ENCODE peak calls at places on chromosome 6, in ten cellular contexts. L is skeletal muscle cell, F is mesendoderm, Y is cardiac muscle cell, H is choroid plexus epithelial cell, P is bronchial epithelial cell, C is dorsolateral prefrontal cortex, N is heart left ventricle, R is Karpas-422, S is right cardiac atrium. I is an unnamed sample.

GRCh38 chr6:141167945-141168344 is 964.8 kb upstream of the GJE1 start:
- DNase-seq in C (no peak), H (no peak), P (no peak), N (no peak), S (no peak), L (no peak), F (no peak), Y (no peak), R (no peak), I (no peak)

GRCh38 chr6:4620284-4621228 is 155.6 kb upstream of the CDYL start:
- DNase-seq in H (no peak), L (no peak), C (no peak), P (no peak), S (no peak), F (no peak), Y (no peak), R (no peak), N (no peak), I (peak)

GRCh38 chr6:39758905-39759605 is 33.1 kb upstream of the DAAM2 start:
- DNase-seq in H (no peak), R (no peak), P (peak), S (no peak), F (no peak), L (no peak), N (no peak), C (no peak), Y (no peak), I (no peak)

GRCh38 chr6:161523367-161523766 is 249.5 kb upstream of the AGPAT4 start:
- DNase-seq in N (no peak), H (no peak), R (no peak), L (no peak), S (no peak), C (no peak), P (no peak), F (no peak), Y (no peak), I (no peak)

GRCh38 chr6:87154641-87155271 is 609 bp upstream of the ZNF292 start:
- DNase-seq in C (no peak), P (peak), R (peak), N (no peak), H (peak), Y (peak), L (peak), F (peak), S (no peak), I (no peak)

GRCh38 chr6:157221049-157221816 is 102.1 kb downstream of the TMEM242 start:
- DNase-seq in R (peak), C (peak), F (peak), N (peak), L (no peak), H (peak), S (peak), P (peak), Y (peak), I (peak)

GRCh38 chr6:157755032-157755751 is 67.9 kb upstream of the SNX9 start:
- DNase-seq in R (peak), Y (no peak), F (peak), L (no peak), C (no peak), H (peak), P (no peak), N (no peak), S (no peak), I (no peak)

GRCh38 chr6:3918474-3918873 is 69.3 kb downstream of the FAM50B start:
- DNase-seq in P (no peak), R (no peak), F (no peak), Y (no peak), L (no peak), C (no peak), N (no peak), S (no peak), H (no peak), I (no peak)

GRCh38 chr6:89369009-89369408 is 16.5 kb upstream of the UBE2J1 start:
- DNase-seq in Y (peak), N (peak), R (peak), H (peak), F (peak), P (peak), S (peak), L (no peak), C (no peak), I (peak)

GRCh38 chr6:150150821-150151646 is 8.2 kb downstream of the PPP1R14C start:
- DNase-seq in C (no peak), L (no peak), H (no peak), R (no peak), S (no peak), Y (no peak), N (no peak), P (no peak), F (no peak), I (no peak)

GRCh38 chr6:144346719-144347446 is 61.7 kb downstream of the UTRN start:
- DNase-seq in L (peak), S (no peak), Y (peak), C (no peak), H (peak), F (peak), R (no peak), N (no peak), P (peak), I (peak)

GRCh38 chr6:137800749-137801148 is 66.3 kb upstream of the TNFAIP3 start:
- DNase-seq in S (no peak), R (peak), F (no peak), C (no peak), L (no peak), N (no peak), P (no peak), H (no peak), Y (no peak), I (no peak)

GRCh38 chr6:3871511-3871910 is 22.3 kb downstream of the FAM50B start:
- DNase-seq in Y (no peak), R (no peak), P (no peak), C (no peak), H (no peak), F (no peak), S (no peak), N (no peak), L (no peak), I (no peak)

GRCh38 chr6:141158740-141159139 is 974.0 kb upstream of the GJE1 start:
- DNase-seq in Y (no peak), H (no peak), P (no peak), N (no peak), R (no peak), F (no peak), S (no peak), C (no peak), L (no peak), I (no peak)

GRCh38 chr6:46932526-46932925 is 10.8 kb upstream of the ADGRF5 start:
- DNase-seq in S (no peak), L (no peak), H (no peak), R (no peak), P (peak), N (no peak), F (no peak), C (no peak), Y (no peak), I (peak)

GRCh38 chr6:32941412-32941784 is 570 bp upstream of the HLA-DMB start:
- DNase-seq in H (no peak), N (no peak), L (no peak), F (no peak), C (no peak), P (no peak), R (peak), S (peak), Y (no peak), I (no peak)

GRCh38 chr6:32938494-32938893 is 2.3 kb downstream of the HLA-DMB start:
- DNase-seq in S (no peak), P (no peak), N (no peak), L (no peak), H (no peak), Y (no peak), R (peak), C (no peak), F (no peak), I (no peak)

GRCh38 chr6:32942555-32942954 is 1.7 kb upstream of the HLA-DMB start:
- DNase-seq in C (no peak), R (peak), S (no peak), L (no peak), H (no peak), N (no peak), F (no peak), P (no peak), Y (no peak), I (no peak)

GRCh38 chr6:32943864-32944263 is 3.0 kb upstream of the HLA-DMB start:
- DNase-seq in P (no peak), Y (no peak), H (no peak), F (no peak), S (no peak), N (no peak), C (no peak), R (peak), L (no peak), I (no peak)

GRCh38 chr6:32940656-32941411 is at the start of gene HLA-DMB:
- DNase-seq in H (peak), S (peak), N (peak), F (peak), L (no peak), P (peak), C (peak), R (peak), Y (peak), I (peak)
- H3K4me3 ChIP-seq in H (no peak), S (peak), N (peak), F (no peak), L (no peak), P (no peak), C (peak), R (peak), Y (peak), I (no peak)

GRCh38 chr6:22221630-22222029 is 75.2 kb downstream of the PRL start:
- DNase-seq in N (no peak), S (no peak), Y (no peak), H (no peak), F (peak), C (no peak), P (peak), R (no peak), L (no peak), I (peak)
- H3K4me3 ChIP-seq in N (no peak), S (no peak), Y (no peak), H (no peak), F (no peak), C (no peak), P (peak), R (no peak), L (no peak), I (peak)

GRCh38 chr6:62612526-62612925 is 326.5 kb upstream of the KHDRBS2 start:
- DNase-seq in Y (no peak), S (no peak), H (no peak), N (no peak), C (no peak), L (no peak), P (no peak), R (no peak), F (no peak), I (no peak)

GRCh38 chr6:62613920-62614319 is 327.9 kb upstream of the KHDRBS2 start:
- DNase-seq in S (no peak), L (no peak), P (no peak), N (no peak), Y (no peak), H (no peak), C (no peak), F (peak), R (no peak), I (no peak)

GRCh38 chr6:62615366-62616015 is 329.5 kb upstream of the KHDRBS2 start:
- DNase-seq in L (no peak), H (no peak), N (no peak), C (no peak), Y (no peak), S (no peak), R (no peak), P (no peak), F (no peak), I (no peak)

GRCh38 chr6:62614442-62614841 is 328.4 kb upstream of the KHDRBS2 start:
- DNase-seq in C (no peak), S (no peak), H (no peak), N (no peak), F (no peak), L (no peak), P (no peak), R (peak), Y (no peak), I (no peak)
- H3K4me3 ChIP-seq in C (no peak), S (no peak), H (no peak), N (no peak), F (no peak), L (no peak), P (no peak), R (no peak), Y (no peak), I (no peak)

DNA sequence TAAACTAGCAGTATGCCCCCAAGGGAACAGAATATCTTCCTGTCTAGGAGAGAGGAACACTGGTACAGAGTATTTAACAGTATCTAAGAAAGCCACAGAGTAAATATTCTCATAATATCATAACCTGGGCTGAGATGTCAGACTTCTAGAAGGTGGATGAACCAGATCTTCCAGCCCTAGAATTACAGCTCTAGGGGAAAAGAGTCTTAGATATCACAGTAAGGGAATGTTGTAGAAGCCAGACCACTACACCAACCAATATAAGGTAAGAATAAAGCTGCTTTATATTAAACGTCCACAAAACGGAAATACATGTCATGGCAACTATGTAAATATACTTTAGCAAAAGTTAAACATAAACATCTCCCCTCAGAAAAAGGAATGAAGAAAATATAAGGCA is 12.4 kb downstream of the SERINC1 start:
- DNase-seq in S (no peak), N (no peak), H (peak), P (peak), Y (no peak), R (no peak), L (no peak), F (no peak), C (no peak), I (peak)
- H3K4me3 ChIP-seq in S (no peak), N (no peak), H (no peak), P (no peak), Y (no peak), R (no peak), L (no peak), F (no peak), C (no peak), I (no peak)

GRCh38 chr6:128275681-128276080 is 244.7 kb downstream of the PTPRK start:
- DNase-seq in Y (no peak), N (no peak), P (peak), C (no peak), S (no peak), F (no peak), H (peak), R (no peak), L (no peak), I (no peak)
- H3K4me3 ChIP-seq in Y (no peak), N (no peak), P (no peak), C (no peak), S (no peak), F (no peak), H (no peak), R (no peak), L (no peak), I (no peak)

GRCh38 chr6:170294813-170295518 is 4.1 kb upstream of the DLL1 start:
- DNase-seq in N (peak), H (no peak), P (no peak), S (peak), Y (no peak), L (no peak), C (no peak), R (no peak), F (no peak), I (no peak)

GRCh38 chr6:170292778-170293164 is 1.9 kb upstream of the DLL1 start:
- DNase-seq in S (no peak), F (peak), Y (no peak), H (no peak), L (no peak), P (peak), C (no peak), R (no peak), N (no peak), I (no peak)

GRCh38 chr6:170292111-170292777 is 1.4 kb upstream of the DLL1 start:
- DNase-seq in L (no peak), S (no peak), C (no peak), Y (no peak), F (no peak), P (no peak), R (no peak), H (no peak), N (no peak), I (no peak)

GRCh38 chr6:170293881-170294755 is 3.2 kb upstream of the DLL1 start:
- DNase-seq in S (no peak), L (no peak), R (no peak), F (no peak), C (no peak), N (no peak), H (no peak), P (no peak), Y (no peak), I (no peak)

GRCh38 chr6:170293411-170293844 is 2.5 kb upstream of the DLL1 start:
- DNase-seq in N (no peak), S (no peak), H (no peak), C (no peak), Y (no peak), R (no peak), L (no peak), F (no peak), P (no peak), I (no peak)
- H3K4me3 ChIP-seq in N (no peak), S (no peak), H (no peak), C (peak), Y (no peak), R (no peak), L (peak), F (no peak), P (no peak), I (no peak)

GRCh38 chr6:154154389-154154967 is 115.4 kb downstream of the OPRM1 start:
- DNase-seq in C (peak), S (no peak), F (peak), Y (peak), H (peak), P (peak), N (peak), R (peak), L (peak), I (no peak)

GRCh38 chr6:154159126-154159525 is 120.1 kb downstream of the OPRM1 start:
- DNase-seq in Y (no peak), P (no peak), N (no peak), R (no peak), F (no peak), L (no peak), S (no peak), H (no peak), C (no peak), I (no peak)

GRCh38 chr6:154157706-154158105 is 118.7 kb downstream of the OPRM1 start:
- DNase-seq in L (no peak), S (no peak), F (no peak), H (no peak), C (no peak), R (no peak), N (no peak), P (no peak), Y (no peak), I (no peak)

GRCh38 chr6:154156135-154156948 is 117.3 kb downstream of the OPRM1 start:
- DNase-seq in R (peak), S (peak), L (no peak), C (peak), Y (peak), H (peak), N (peak), P (peak), F (peak), I (peak)

GRCh38 chr6:154157082-154157481 is 118.0 kb downstream of the OPRM1 start:
- DNase-seq in H (no peak), N (no peak), S (no peak), F (no peak), C (no peak), R (no peak), L (no peak), Y (no peak), P (no peak), I (no peak)
- H3K4me3 ChIP-seq in H (no peak), N (no peak), S (no peak), F (no peak), C (no peak), R (no peak), L (no peak), Y (no peak), P (no peak), I (no peak)

GRCh38 chr6:36755435-36756348 is 58.1 kb downstream of the RAB44 start:
- DNase-seq in R (no peak), N (no peak), C (no peak), S (no peak), L (no peak), Y (peak), P (peak), F (no peak), H (peak), I (peak)

GRCh38 chr6:36752886-36753506 is 55.4 kb downstream of the RAB44 start:
- DNase-seq in N (no peak), Y (no peak), F (no peak), C (no peak), H (no peak), R (peak), S (no peak), L (no peak), P (no peak), I (no peak)

GRCh38 chr6:36756761-36757160 is 59.1 kb downstream of the RAB44 start:
- DNase-seq in R (no peak), S (no peak), N (no peak), L (no peak), P (no peak), C (no peak), Y (no peak), F (no peak), H (no peak), I (no peak)

GRCh38 chr6:36753671-36754485 is 56.3 kb downstream of the RAB44 start:
- DNase-seq in H (no peak), N (no peak), P (no peak), R (no peak), Y (no peak), C (no peak), F (peak), S (no peak), L (no peak), I (no peak)

DNA sequence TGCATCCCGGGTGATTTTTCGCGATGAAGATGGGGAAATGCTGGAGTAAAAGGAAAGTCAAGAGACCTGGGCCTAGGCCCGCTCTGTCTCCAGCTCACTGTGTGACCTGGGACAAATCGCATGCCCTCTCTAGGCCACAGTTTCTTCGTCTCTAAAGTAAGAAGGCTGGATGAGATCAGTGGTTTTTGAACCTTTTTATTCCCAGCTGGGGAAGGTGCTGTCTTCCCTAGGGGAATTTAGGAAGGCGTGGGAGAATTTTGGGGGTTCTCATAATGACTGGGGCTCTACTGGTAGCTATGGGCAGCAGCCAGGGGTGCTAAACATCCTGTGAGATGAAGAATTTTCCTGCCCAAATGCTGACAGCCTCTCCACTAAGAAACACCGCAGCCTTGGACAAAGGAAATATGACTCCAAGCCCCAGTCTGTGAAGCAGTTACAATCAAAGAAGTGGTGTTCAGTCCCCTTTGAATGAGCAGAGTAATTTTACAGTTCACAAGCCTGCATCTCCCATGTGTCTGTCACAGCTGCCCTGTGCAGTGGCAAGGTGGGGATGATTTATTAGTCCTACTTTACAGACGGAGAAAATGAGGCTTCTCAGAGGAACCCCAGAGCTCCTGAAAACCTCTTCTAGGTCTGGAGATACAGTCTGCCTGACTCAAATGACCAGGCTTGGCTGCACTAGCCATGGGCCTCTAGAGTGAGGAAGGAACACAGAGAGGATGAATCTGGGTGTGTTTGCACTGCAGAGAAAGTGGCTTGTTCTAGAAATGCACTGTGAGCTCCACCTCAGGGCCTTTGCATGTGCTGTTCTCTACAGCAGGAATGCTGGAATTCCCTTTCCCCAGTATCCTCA is 57.2 kb downstream of the RAB44 start:
- DNase-seq in L (no peak), N (no peak), F (no peak), P (no peak), S (no peak), C (no peak), R (no peak), H (no peak), Y (no peak), I (no peak)
- H3K4me3 ChIP-seq in L (no peak), N (no peak), F (no peak), P (no peak), S (no peak), C (no peak), R (no peak), H (no peak), Y (no peak), I (no peak)